ENCODE peak calls at places on chromosomes 1 and 21, in four cellular contexts. V is heart left ventricle, Y is endothelial cell of umbilical vein, T is mesenchymal stem cell. K is an unnamed sample.
A peak's percentile ranks its signal among the peaks of the same experiment; 100 is the strongest.

GRCh38 chr21:27564684-27565280 is 597.9 kb upstream of the ADAMTS5 start:
- DNase-seq in V (peak; percentile 40), Y (peak; percentile 68), T (peak; percentile 58), K (peak; percentile 20)

GRCh38 chr1:87330201-87330953 is 1.7 kb downstream of the LMO4 start:
- DNase-seq in V (no peak), Y (peak; percentile 55), T (peak; percentile 50), K (peak; percentile 27)

GRCh38 chr1:28278763-28279162 is 19.4 kb downstream of the SESN2 start:
- DNase-seq in V (no peak), Y (no peak), T (no peak), K (no peak)

GRCh38 chr1:41670558-41670957 is 186.1 kb upstream of the EDN2 start:
- DNase-seq in V (no peak), Y (no peak), T (peak; percentile 64), K (peak; percentile 85)

GRCh38 chr1:64677471-64677870 is 67.4 kb upstream of the RAVER2 start:
- DNase-seq in V (no peak), Y (no peak), T (no peak), K (no peak)

GRCh38 chr1:210437111-210437510 is 108.4 kb downstream of the HHAT start:
- DNase-seq in V (no peak), Y (no peak), T (no peak), K (no peak)

GRCh38 chr1:112698366-112699310 is 8.3 kb downstream of the RHOC start:
- DNase-seq in V (no peak), Y (peak; percentile 23), T (no peak), K (no peak)

GRCh38 chr1:64323054-64323453 is 119.6 kb downstream of the UBE2U start:
- DNase-seq in V (no peak), Y (no peak), T (no peak), K (no peak)

GRCh38 chr1:226798427-226799411 is 59.6 kb upstream of the ITPKB start:
- DNase-seq in V (no peak), Y (peak; percentile 36), T (no peak), K (no peak)

GRCh38 chr1:221392453-221392852 is 349.4 kb downstream of the DUSP10 start:
- DNase-seq in V (no peak), Y (peak; percentile 84), T (peak; percentile 6), K (peak; percentile 89)

GRCh38 chr1:54564312-54565112 is 16.5 kb downstream of the ACOT11 start:
- DNase-seq in V (no peak), Y (no peak), T (no peak), K (no peak)

GRCh38 chr1:150720703-150721102 is at the start of gene HORMAD1:
- DNase-seq in V (no peak), Y (no peak), T (no peak), K (no peak)

GRCh38 chr21:15653710-15654109 is 76.1 kb upstream of the USP25 start:
- DNase-seq in V (no peak), Y (no peak), T (no peak), K (no peak)

GRCh38 chr1:91731815-91732214 is 154.1 kb downstream of the TGFBR3 start:
- DNase-seq in V (no peak), Y (peak; percentile 81), T (no peak), K (peak; percentile 69)
- H3K27ac ChIP-seq in V (peak overlapping the region; percentile 52), Y (no peak overlapping the region), T (peak overlapping the region; percentile 98), K (peak overlapping the region; percentile 69)

DNA sequence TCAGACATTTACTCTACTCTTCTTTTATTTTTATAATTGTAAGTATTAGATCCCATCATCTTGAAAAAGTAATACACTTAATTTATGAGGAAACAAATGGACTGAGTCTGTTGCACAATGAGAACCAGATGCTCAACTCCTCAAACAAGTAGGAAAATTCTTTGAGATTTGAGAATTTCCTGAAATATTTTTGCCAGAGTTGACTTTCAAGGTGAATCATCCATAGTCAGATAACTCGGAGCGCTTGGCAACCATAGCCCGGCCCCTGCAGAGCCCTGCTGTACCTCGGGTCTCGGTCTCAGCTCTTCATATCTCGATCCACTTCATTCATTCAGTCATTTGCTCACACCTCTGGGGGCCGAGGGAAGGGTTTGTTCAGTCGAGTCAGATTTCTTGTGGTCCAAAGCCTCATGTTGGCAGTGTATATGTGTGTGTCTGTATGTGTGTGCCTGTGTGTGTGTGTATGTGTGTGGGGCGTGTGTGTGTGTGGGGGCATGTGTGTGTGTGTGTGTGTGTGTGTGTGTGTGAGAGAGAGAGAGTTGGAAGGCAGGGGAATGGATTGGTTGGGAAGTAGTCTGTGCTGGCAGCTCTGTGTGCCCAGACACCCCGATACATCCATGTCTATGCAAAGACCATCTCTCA is 18.1 kb upstream of the PCP4 start:
- DNase-seq in V (no peak), Y (no peak), T (no peak), K (peak; percentile 74)
- H3K4me1 ChIP-seq in V (no peaks in the 10 kb centered on the region), Y (no peaks in the 10 kb centered on the region), T (peaks cover 5% of the 10 kb centered on the region), K (peaks cover 31% of the 10 kb centered on the region)

GRCh38 chr21:45888361-45889009 is 93.1 kb upstream of the COL6A1 start:
- DNase-seq in V (peak; percentile 25), Y (no peak), T (no peak), K (no peak)

GRCh38 chr21:45885597-45885929 is 96.0 kb upstream of the COL6A1 start:
- DNase-seq in V (no peak), Y (no peak), T (no peak), K (no peak)

GRCh38 chr21:45887121-45887611 is 94.4 kb upstream of the COL6A1 start:
- DNase-seq in V (peak; percentile 88), Y (no peak), T (peak; percentile 65), K (peak; percentile 16)

GRCh38 chr21:45887788-45888187 is 93.8 kb upstream of the COL6A1 start:
- DNase-seq in V (peak; percentile 88), Y (no peak), T (no peak), K (no peak)

DNA sequence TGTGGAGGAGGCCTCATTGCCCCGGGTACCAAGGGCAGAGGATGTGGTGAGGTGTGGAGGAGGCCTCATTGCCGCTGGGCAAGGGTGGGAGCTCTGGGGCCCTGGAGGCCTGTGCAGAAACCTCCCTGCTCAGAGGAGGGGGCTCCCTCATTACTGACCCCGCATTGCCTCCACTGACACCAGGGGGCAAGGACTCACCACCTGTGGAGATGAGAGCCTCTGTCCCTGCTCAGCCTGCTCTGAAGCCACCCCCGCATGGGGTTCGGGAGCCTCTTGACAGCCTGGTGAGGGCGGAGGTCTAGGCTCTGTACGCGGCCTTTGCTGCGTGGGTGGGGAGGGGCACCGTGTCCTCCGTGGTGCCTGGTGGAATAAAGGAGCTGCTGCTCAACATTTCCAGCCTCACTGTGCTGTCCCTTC is 95.0 kb upstream of the COL6A1 start:
- DNase-seq in V (no peak), Y (no peak), T (no peak), K (no peak)
- H3K27ac ChIP-seq in V (peak overlapping the region; percentile 65), Y (no peak overlapping the region), T (no peak overlapping the region), K (no peak overlapping the region)

GRCh38 chr1:201718346-201719202 is 110.4 kb upstream of the IPO9 start:
- DNase-seq in V (no peak), Y (no peak), T (no peak), K (no peak)
- H3K4me1 ChIP-seq in V (peaks cover 81% of the 10 kb centered on the region), Y (peaks cover 22% of the 10 kb centered on the region), T (peaks cover 41% of the 10 kb centered on the region), K (peaks cover 61% of the 10 kb centered on the region)

GRCh38 chr1:17587693-17588047 is 48.2 kb downstream of the ARHGEF10L start:
- DNase-seq in V (no peak), Y (no peak), T (peak; percentile 76), K (peak; percentile 69)

GRCh38 chr1:17585266-17585987 is 45.9 kb downstream of the ARHGEF10L start:
- DNase-seq in V (no peak), Y (no peak), T (no peak), K (no peak)

GRCh38 chr1:17584539-17584938 is 45.0 kb downstream of the ARHGEF10L start:
- DNase-seq in V (no peak), Y (no peak), T (no peak), K (no peak)

GRCh38 chr1:17588048-17588781 is 48.7 kb downstream of the ARHGEF10L start:
- DNase-seq in V (peak; percentile 72), Y (no peak), T (peak; percentile 65), K (peak; percentile 63)

DNA sequence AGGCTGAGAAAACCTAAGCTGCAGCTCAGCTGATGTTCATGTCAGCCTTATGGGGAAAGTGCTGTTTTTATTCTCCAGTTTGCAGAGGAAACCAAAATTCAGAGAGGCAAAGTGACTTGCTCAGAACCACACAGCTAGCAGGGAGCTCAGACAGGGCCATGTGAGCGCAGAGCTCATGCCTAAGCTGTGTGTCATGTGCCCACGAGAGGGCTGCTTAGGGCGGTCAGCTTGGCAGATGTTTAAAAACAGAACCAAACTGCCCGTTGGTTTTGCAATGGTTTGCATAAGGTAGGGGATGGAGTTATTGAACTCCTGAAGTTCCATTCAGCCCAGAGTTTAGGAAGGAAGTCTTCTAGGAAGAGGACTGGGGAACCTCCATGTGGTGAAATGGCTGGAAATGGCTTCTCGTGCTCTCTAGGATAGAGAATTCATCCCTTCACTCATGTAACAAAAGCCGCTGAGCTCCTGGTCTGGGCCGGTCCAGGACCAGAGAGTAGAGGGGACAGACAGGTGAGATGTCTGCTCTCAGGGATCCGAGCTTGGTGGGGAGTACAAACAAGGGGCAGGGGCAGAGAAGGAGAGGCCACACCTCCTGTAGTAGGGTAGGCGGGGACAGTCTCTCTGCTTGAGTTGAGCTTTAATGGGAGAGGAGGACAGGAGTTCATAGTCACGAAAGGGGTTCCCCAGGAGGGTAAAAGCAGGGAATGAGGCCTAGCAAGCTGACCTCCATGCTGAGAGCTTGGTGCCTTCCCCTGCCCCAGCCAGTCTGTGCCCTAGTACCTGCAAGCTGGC is 46.9 kb downstream of the ARHGEF10L start:
- DNase-seq in V (no peak), Y (no peak), T (peak; percentile 85), K (peak; percentile 77)
- H3K27ac ChIP-seq in V (peak overlapping the region; percentile 87), Y (no peak overlapping the region), T (no peak overlapping the region), K (no peak overlapping the region)

GRCh38 chr21:31711745-31712144 is 20.2 kb downstream of the SCAF4 start:
- DNase-seq in V (no peak), Y (no peak), T (no peak), K (no peak)
- H3K4me1 ChIP-seq in V (peaks cover 69% of the 10 kb centered on the region), Y (peaks cover 4% of the 10 kb centered on the region), T (no peaks in the 10 kb centered on the region), K (peaks cover 23% of the 10 kb centered on the region)

GRCh38 chr21:25895565-25896205 is 160.9 kb downstream of the GABPA start:
- DNase-seq in V (no peak), Y (peak; percentile 70), T (peak; percentile 60), K (no peak)
- H3K27ac ChIP-seq in V (no peak overlapping the region), Y (peak overlapping the region; percentile 59), T (no peak overlapping the region), K (no peak overlapping the region)

GRCh38 chr1:89451011-89451410 is 73.6 kb upstream of the LRRC8B start:
- DNase-seq in V (no peak), Y (no peak), T (peak; percentile 19), K (peak; percentile 75)
- H3K4me1 ChIP-seq in V (no peaks in the 10 kb centered on the region), Y (no peaks in the 10 kb centered on the region), T (no peaks in the 10 kb centered on the region), K (peaks cover 2% of the 10 kb centered on the region)

DNA sequence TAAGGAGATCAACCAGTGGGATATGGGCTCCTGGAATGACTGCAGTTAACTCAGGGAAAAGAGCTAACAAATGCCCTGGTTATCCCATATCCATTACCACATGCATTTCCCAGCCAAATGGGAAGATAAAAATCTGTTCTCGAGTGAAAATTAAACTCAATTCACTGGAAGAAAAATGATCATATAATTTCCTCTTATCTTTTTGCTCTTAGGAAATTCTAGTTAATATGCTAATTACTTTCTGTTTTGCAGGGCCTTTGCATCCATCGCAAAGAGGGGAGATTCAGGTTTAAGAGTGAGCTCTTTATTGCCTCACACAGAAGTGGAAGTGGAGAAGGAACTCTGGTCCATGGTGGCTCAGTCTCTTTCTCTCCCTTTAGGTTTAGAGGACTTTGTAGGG is 3.9 kb upstream of the IL24 start:
- DNase-seq in V (no peak), Y (no peak), T (no peak), K (no peak)
- H3K27ac ChIP-seq in V (no peak overlapping the region), Y (no peak overlapping the region), T (no peak overlapping the region), K (no peak overlapping the region)